ENCODE peak calls at places on chromosome 2, in seven cellular contexts. J is lung, D is upper lobe of right lung, V is heart left ventricle, O is pancreas, W is GM12878, T is tibial artery. U is an unnamed sample.

GRCh38 chr2:59761966-59762365 is 791.5 kb downstream of the BCL11A start:
- DNase-seq in J (no peak), D (no peak), V (no peak), O (no peak), W (no peak), T (no peak), U (no peak)

GRCh38 chr2:111189106-111189505 is 68.4 kb downstream of the BCL2L11 start:
- DNase-seq in J (peak; percentile 24), D (no peak), V (no peak), O (no peak), W (no peak), T (no peak), U (no peak)

GRCh38 chr2:10405441-10405840 is 42.7 kb downstream of the ODC1 start:
- DNase-seq in J (peak; percentile 84), D (peak; percentile 78), V (peak; percentile 41), O (peak; percentile 73), W (no peak), T (peak; percentile 97), U (no peak)

GRCh38 chr2:45283764-45284620 is 274.7 kb upstream of the SIX2 start:
- DNase-seq in J (no peak), D (no peak), V (no peak), O (no peak), W (no peak), T (peak; percentile 78), U (no peak)

GRCh38 chr2:39902103-39902502 is 123.0 kb upstream of the THUMPD2 start:
- DNase-seq in J (no peak), D (no peak), V (no peak), O (no peak), W (no peak), T (no peak), U (no peak)

GRCh38 chr2:65407240-65407639 is 25.2 kb downstream of the SPRED2 start:
- DNase-seq in J (no peak), D (no peak), V (no peak), O (no peak), W (no peak), T (no peak), U (no peak)

GRCh38 chr2:47720036-47720435 is 62.9 kb upstream of the MSH6 start:
- DNase-seq in J (no peak), D (no peak), V (no peak), O (no peak), W (peak; percentile 40), T (no peak), U (no peak)

GRCh38 chr2:226580403-226580802 is 219.2 kb downstream of the IRS1 start:
- DNase-seq in J (no peak), D (no peak), V (peak; percentile 21), O (no peak), W (no peak), T (no peak), U (no peak)

GRCh38 chr2:217208867-217209266 is 349.0 kb upstream of the TNP1 start:
- DNase-seq in J (no peak), D (no peak), V (no peak), O (no peak), W (no peak), T (no peak), U (no peak)

GRCh38 chr2:225040862-225041209 is 1.4 kb downstream of the DOCK10 start:
- DNase-seq in J (no peak), D (no peak), V (no peak), O (no peak), W (no peak), T (no peak), U (peak; percentile 45)

GRCh38 chr2:84459944-84460429 is 907 bp upstream of the SUCLG1 start:
- DNase-seq in J (no peak), D (no peak), V (no peak), O (no peak), W (no peak), T (no peak), U (no peak)

GRCh38 chr2:200356794-200357472 is 50.4 kb downstream of the SPATS2L start:
- DNase-seq in J (no peak), D (no peak), V (no peak), O (no peak), W (no peak), T (no peak), U (no peak)

GRCh38 chr2:28702415-28702859 is 49.2 kb upstream of the PPP1CB start:
- DNase-seq in J (no peak), D (no peak), V (peak; percentile 70), O (peak; percentile 41), W (no peak), T (no peak), U (no peak)

GRCh38 chr2:191312662-191313061 is 67.5 kb downstream of the MYO1B start:
- DNase-seq in J (no peak), D (no peak), V (no peak), O (no peak), W (no peak), T (no peak), U (no peak)

GRCh38 chr2:38932586-38932985 is 42.9 kb downstream of the ARHGEF33 start:
- DNase-seq in J (no peak), D (no peak), V (no peak), O (no peak), W (no peak), T (no peak), U (no peak)

GRCh38 chr2:54161660-54162059 is 46.2 kb downstream of the ACYP2 start:
- DNase-seq in J (no peak), D (no peak), V (no peak), O (no peak), W (no peak), T (no peak), U (no peak)
- TF ChIP-seq CTCF in J (no peak), D (peak; percentile 15), V (no peak), O (no peak), W (no peak), T (no peak), U (no peak)

GRCh38 chr2:209351636-209352035 is 72.2 kb upstream of the MAP2 start:
- DNase-seq in J (no peak), D (no peak), V (no peak), O (no peak), W (no peak), T (no peak), U (no peak)
- H3K4me3 ChIP-seq in J (no peak overlapping the region), D (no peak overlapping the region), V (no peak overlapping the region), O (no peak overlapping the region), W (no peak overlapping the region), T (no peak overlapping the region), U (no peak overlapping the region)

GRCh38 chr2:9240745-9241144 is 34.1 kb downstream of the ASAP2 start:
- DNase-seq in J (no peak), D (no peak), V (no peak), O (no peak), W (no peak), T (no peak), U (no peak)
- H3K4me1 ChIP-seq in J (peaks cover 26% of the 10 kb centered on the region), D (peaks cover 44% of the 10 kb centered on the region), V (peaks cover 55% of the 10 kb centered on the region), O (no peaks in the 10 kb centered on the region), W (no peaks in the 10 kb centered on the region), T (peaks cover 44% of the 10 kb centered on the region), U (peaks cover 15% of the 10 kb centered on the region)

GRCh38 chr2:212153923-212154322 is 384.7 kb downstream of the ERBB4 start:
- DNase-seq in J (no peak), D (no peak), V (no peak), O (no peak), W (no peak), T (no peak), U (no peak)

GRCh38 chr2:212145111-212145510 is 393.5 kb downstream of the ERBB4 start:
- DNase-seq in J (no peak), D (no peak), V (no peak), O (no peak), W (no peak), T (no peak), U (no peak)

GRCh38 chr2:212142616-212143015 is 396.0 kb downstream of the ERBB4 start:
- DNase-seq in J (no peak), D (no peak), V (no peak), O (no peak), W (no peak), T (no peak), U (no peak)

DNA sequence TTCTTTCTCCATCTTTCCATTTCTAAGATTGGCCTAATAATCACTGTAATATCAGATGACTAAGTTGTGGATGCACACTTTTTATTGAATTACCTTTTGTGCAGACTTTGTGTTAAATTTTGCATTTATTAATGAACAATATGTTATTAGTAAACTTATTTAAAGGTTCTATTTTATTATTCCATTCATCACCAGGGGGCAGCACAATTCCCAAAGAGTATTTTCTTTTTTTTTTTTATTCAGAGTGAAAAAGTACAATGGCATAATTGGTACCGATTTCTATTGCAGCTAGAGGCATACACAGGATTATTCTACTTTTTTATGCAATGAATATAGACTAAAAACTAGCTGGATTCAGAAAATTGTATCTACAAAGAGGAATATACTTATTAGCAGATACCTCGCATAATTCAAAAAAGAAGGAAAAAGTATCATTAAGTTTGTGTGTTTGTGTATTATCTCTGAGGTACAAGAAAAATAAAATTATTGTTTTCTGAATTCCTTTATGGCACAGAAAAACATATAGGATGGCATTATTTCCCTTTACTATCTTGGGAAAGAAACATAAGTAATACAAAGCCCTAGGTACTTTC is 390.6 kb downstream of the ERBB4 start:
- DNase-seq in J (no peak), D (no peak), V (no peak), O (no peak), W (no peak), T (no peak), U (no peak)
- TF ChIP-seq CTCF in J (no peak), D (peak; percentile 39), V (peak; percentile 48), O (peak; percentile 20), W (no peak), T (no peak), U (no peak)

GRCh38 chr2:37669500-37669899 is 1.9 kb downstream of the CDC42EP3 start:
- DNase-seq in J (no peak), D (no peak), V (no peak), O (no peak), W (no peak), T (no peak), U (no peak)
- H3K4me3 ChIP-seq in J (peak overlapping the region; percentile 29), D (peak overlapping the region; percentile 99), V (peak overlapping the region; percentile 67), O (peak overlapping the region; percentile 88), W (peak overlapping the region; percentile 82), T (peak overlapping the region; percentile 97), U (no peak overlapping the region)

GRCh38 chr2:11754705-11755026 is 8.2 kb downstream of the LPIN1 start:
- DNase-seq in J (no peak), D (no peak), V (no peak), O (no peak), W (no peak), T (no peak), U (no peak)
- H3K4me1 ChIP-seq in J (peaks cover 25% of the 10 kb centered on the region), D (peaks cover 32% of the 10 kb centered on the region), V (peaks cover 25% of the 10 kb centered on the region), O (peaks cover 13% of the 10 kb centered on the region), W (peaks cover 53% of the 10 kb centered on the region), T (peaks cover 37% of the 10 kb centered on the region), U (peaks cover 23% of the 10 kb centered on the region)

GRCh38 chr2:3179626-3180025 is 198.0 kb downstream of the EIPR1 start:
- DNase-seq in J (no peak), D (no peak), V (no peak), O (no peak), W (no peak), T (no peak), U (no peak)

GRCh38 chr2:3180082-3180908 is 197.3 kb downstream of the EIPR1 start:
- DNase-seq in J (no peak), D (no peak), V (no peak), O (no peak), W (no peak), T (no peak), U (no peak)

GRCh38 chr2:3181416-3182010 is 196.1 kb downstream of the EIPR1 start:
- DNase-seq in J (no peak), D (no peak), V (no peak), O (no peak), W (no peak), T (no peak), U (no peak)

GRCh38 chr2:3178206-3179031 is 199.2 kb downstream of the EIPR1 start:
- DNase-seq in J (no peak), D (no peak), V (no peak), O (no peak), W (no peak), T (no peak), U (no peak)

GRCh38 chr2:3179208-3179607 is 198.4 kb downstream of the EIPR1 start:
- DNase-seq in J (no peak), D (no peak), V (no peak), O (no peak), W (no peak), T (no peak), U (no peak)
- TF ChIP-seq CTCF in J (no peak), D (no peak), V (no peak), O (no peak), W (peak; percentile 19), T (no peak), U (no peak)